ENCODE peak calls at places on chromosomes 7 and 10, in eight cellular contexts. C, T, E, Y, G, P, J and A are unnamed samples.

GRCh38 chr10:103661951-103662405 is 168.5 kb downstream of the NEURL1 start:
- DNase-seq in P (no peak), T (no peak), C (no peak), E (no peak), G (no peak), J (no peak), Y (no peak), A (no peak)

GRCh38 chr10:11106621-11107374 is 89.1 kb downstream of the CELF2 start:
- DNase-seq in P (no peak), J (no peak), E (no peak), T (no peak), C (no peak), G (no peak), Y (no peak), A (no peak)

GRCh38 chr10:73493781-73494180 is 2.0 kb downstream of the PPP3CB start:
- DNase-seq in E (no peak), T (peak; percentile 84), G (peak; percentile 60), J (no peak), P (no peak), Y (no peak), C (no peak), A (no peak)

GRCh38 chr7:36639826-36640225 is 84.5 kb downstream of the AOAH start:
- DNase-seq in C (no peak), P (no peak), E (peak; percentile 83), Y (peak; percentile 83), T (no peak), J (no peak), G (no peak), A (no peak)

GRCh38 chr10:46096426-46096825 is 50.4 kb upstream of the MSMB start:
- DNase-seq in E (no peak), Y (no peak), T (no peak), G (no peak), J (no peak), C (no peak), P (no peak), A (no peak)

GRCh38 chr10:91185239-91185875 is 35.1 kb upstream of the PCGF5 start:
- DNase-seq in E (no peak), T (no peak), P (no peak), Y (no peak), G (no peak), J (peak; percentile 8), C (no peak), A (no peak)

GRCh38 chr10:87066865-87067264 is 27.8 kb downstream of the GLUD1 start:
- DNase-seq in Y (no peak), T (no peak), G (no peak), E (no peak), J (no peak), P (no peak), C (no peak), A (no peak)

GRCh38 chr7:36448781-36449379 is 59.2 kb downstream of the ANLN start:
- DNase-seq in C (no peak), T (no peak), E (no peak), P (no peak), Y (no peak), J (no peak), G (no peak), A (no peak)

GRCh38 chr7:157737151-157738063 is 400.6 kb downstream of the DNAJB6 start:
- DNase-seq in J (no peak), C (no peak), Y (no peak), P (no peak), G (no peak), T (no peak), E (no peak), A (no peak)

GRCh38 chr7:134660961-134661376 is 14.3 kb downstream of the BPGM start:
- DNase-seq in J (no peak), T (peak; percentile 74), Y (no peak), P (no peak), G (no peak), C (no peak), E (no peak), A (no peak)

GRCh38 chr7:149422914-149423285 is 38.0 kb downstream of the ZNF777 start:
- DNase-seq in G (no peak), J (no peak), Y (peak; percentile 30), C (no peak), E (peak; percentile 55), P (no peak), T (no peak), A (peak; percentile 46)

GRCh38 chr7:157757211-157757610 is 420.4 kb downstream of the DNAJB6 start:
- DNase-seq in P (no peak), Y (no peak), J (no peak), E (no peak), C (no peak), T (no peak), G (no peak), A (no peak)

GRCh38 chr7:135536160-135536559 is 21.6 kb upstream of the NUP205 start:
- DNase-seq in P (peak; percentile 49), C (no peak), E (no peak), G (peak; percentile 40), J (no peak), Y (no peak), T (no peak), A (no peak)

GRCh38 chr7:140342732-140343514 is 55.4 kb downstream of the SLC37A3 start:
- DNase-seq in T (no peak), Y (no peak), G (no peak), C (no peak), P (peak; percentile 35), J (peak; percentile 8), E (peak; percentile 67), A (no peak)

GRCh38 chr7:105388373-105389089 is at the start of gene SRPK2:
- DNase-seq in G (peak; percentile 36), Y (peak; percentile 81), P (peak; percentile 74), J (no peak), C (peak; percentile 68), E (peak; percentile 91), T (no peak), A (peak; percentile 76)

DNA sequence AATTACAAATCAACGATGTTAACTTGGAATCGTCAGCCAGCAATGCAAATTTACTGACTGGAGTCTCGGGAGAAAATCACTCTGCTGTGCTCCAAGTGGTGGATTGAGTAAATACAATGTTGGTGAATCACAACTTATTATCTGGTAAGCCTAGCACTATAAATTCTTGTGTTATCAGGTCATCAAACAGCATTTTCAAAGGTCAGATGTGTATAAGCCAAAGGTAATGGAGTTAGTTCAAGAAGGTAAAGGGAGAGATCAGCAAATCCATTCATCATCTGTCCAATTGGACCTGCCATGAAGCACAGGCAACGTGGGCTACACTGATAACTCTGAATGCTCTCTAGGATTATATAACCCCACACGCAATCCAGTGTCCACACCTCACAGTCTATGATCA is 13.9 kb downstream of the CUBN start:
- DNase-seq in J (peak; percentile 18), C (no peak), Y (no peak), E (peak; percentile 64), G (peak; percentile 80), T (no peak), P (no peak), A (no peak)
- TF ChIP-seq CTCF in J (no peak), C (no peak), Y (no peak), E (no peak), G (no peak), T (no peak), P (no peak), A (no peak)

GRCh38 chr10:110502851-110503301 is 5.2 kb downstream of the DUSP5 start:
- DNase-seq in Y (no peak), G (no peak), C (peak; percentile 68), E (peak; percentile 72), J (no peak), T (no peak), P (peak; percentile 52), A (peak; percentile 74)

GRCh38 chr10:110503528-110504110 is 5.9 kb downstream of the DUSP5 start:
- DNase-seq in J (no peak), T (no peak), Y (no peak), P (no peak), G (no peak), C (no peak), E (no peak), A (no peak)

GRCh38 chr10:110505130-110505815 is 7.6 kb downstream of the DUSP5 start:
- DNase-seq in G (no peak), E (no peak), J (no peak), C (no peak), Y (no peak), P (no peak), T (no peak), A (no peak)

GRCh38 chr10:110502072-110502845 is 4.6 kb downstream of the DUSP5 start:
- DNase-seq in G (no peak), T (no peak), P (no peak), E (no peak), J (no peak), Y (no peak), C (no peak), A (no peak)

GRCh38 chr10:110504111-110504735 is 6.5 kb downstream of the DUSP5 start:
- DNase-seq in E (peak; percentile 80), G (no peak), T (no peak), Y (peak; percentile 57), P (peak; percentile 65), C (peak; percentile 65), J (no peak), A (peak; percentile 66)
- H3K4me3 ChIP-seq in E (no peak overlapping the region), G (peak overlapping the region; percentile 29), T (no peak overlapping the region), Y (no peak overlapping the region), P (no peak overlapping the region), C (no peak overlapping the region), J (no peak overlapping the region), A (no peak overlapping the region)

GRCh38 chr10:93481931-93482834 is at the start of gene MYOF:
- DNase-seq in G (peak; percentile 75), P (peak; percentile 69), Y (peak; percentile 32), C (peak; percentile 75), E (peak; percentile 80), J (peak; percentile 78), T (peak; percentile 83), A (peak; percentile 47)

GRCh38 chr10:93488956-93489528 is 6.9 kb upstream of the MYOF start:
- DNase-seq in J (no peak), P (no peak), C (no peak), E (no peak), Y (no peak), T (no peak), G (no peak), A (no peak)

GRCh38 chr10:93491589-93492121 is 4.8 kb upstream of the CEP55 start:
- DNase-seq in P (no peak), T (no peak), C (no peak), J (no peak), Y (no peak), E (no peak), G (no peak), A (no peak)

GRCh38 chr10:93481213-93481930 is 762 bp downstream of the MYOF start:
- DNase-seq in G (no peak), J (no peak), T (no peak), E (no peak), Y (no peak), P (no peak), C (no peak), A (no peak)

DNA sequence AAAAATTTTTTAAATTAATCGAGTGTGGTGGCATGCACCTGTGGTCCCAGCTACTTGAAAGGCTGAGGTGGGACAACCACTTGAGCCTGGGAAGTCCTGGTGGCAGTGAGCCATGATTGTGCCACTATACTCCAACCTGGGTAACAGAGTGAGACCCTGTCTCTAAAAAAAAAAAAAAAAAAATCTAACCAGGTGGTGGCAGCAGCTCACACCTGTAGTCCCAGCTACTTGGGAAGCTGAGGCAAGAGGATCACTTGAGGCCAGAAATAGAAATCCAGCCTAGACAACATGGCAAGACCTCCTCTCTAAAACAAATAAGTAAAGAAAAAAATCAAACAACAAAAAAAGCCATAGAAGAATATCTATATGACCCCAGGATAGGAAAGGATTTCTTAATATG is 3.6 kb upstream of the MYOF start:
- DNase-seq in P (no peak), G (no peak), T (no peak), Y (no peak), E (no peak), J (no peak), C (no peak), A (no peak)
- TF ChIP-seq CTCF in P (no peak), G (no peak), T (no peak), Y (no peak), E (no peak), J (peak; percentile 37), C (no peak), A (peak; percentile 5)

GRCh38 chr7:6171532-6172330 is 100.7 kb downstream of the CYTH3 start:
- DNase-seq in C (no peak), E (no peak), G (no peak), T (no peak), J (no peak), P (no peak), Y (no peak), A (no peak)
- H3K4me3 ChIP-seq in C (no peak overlapping the region), E (no peak overlapping the region), G (no peak overlapping the region), T (no peak overlapping the region), J (no peak overlapping the region), P (no peak overlapping the region), Y (no peak overlapping the region), A (no peak overlapping the region)